ENCODE peak calls at places on chromosomes 12 and 14, in six cellular contexts. G, R, F, B, Q and I are unnamed samples.

GRCh38 chr12:13167226-13167625 is 29.3 kb upstream of the EMP1 start:
- DNase-seq in G (no peak), R (no peak), F (no peak), B (no peak), Q (no peak), I (no peak)

GRCh38 chr14:65204056-65204455 is 101.7 kb upstream of the MAX start:
- DNase-seq in G (no peak), R (no peak), F (no peak), B (no peak), Q (no peak), I (no peak)

GRCh38 chr14:74954232-74954946 is 1.0 kb downstream of the PGF start:
- DNase-seq in G (no peak), R (no peak), F (no peak), B (no peak), Q (no peak), I (no peak)

GRCh38 chr12:119700078-119700477 is 32.1 kb downstream of the PRKAB1 start:
- DNase-seq in G (no peak), R (no peak), F (no peak), B (no peak), Q (no peak), I (no peak)

GRCh38 chr14:89654998-89655397 is 238.0 kb upstream of the FOXN3 start:
- DNase-seq in G (no peak), R (no peak), F (no peak), B (no peak), Q (no peak), I (no peak)

GRCh38 chr12:9796916-9797315 is 30.4 kb upstream of the KLRF1 start:
- DNase-seq in G (no peak), R (no peak), F (no peak), B (no peak), Q (no peak), I (no peak)

GRCh38 chr12:10936495-10936894 is 2.6 kb downstream of the TAS2R14 start:
- DNase-seq in G (no peak), R (no peak), F (no peak), B (no peak), Q (no peak), I (no peak)

GRCh38 chr12:108875682-108876361 is 4.1 kb upstream of the DAO start:
- DNase-seq in G (no peak), R (no peak), F (no peak), B (no peak), Q (no peak), I (no peak)

GRCh38 chr14:67650694-67651093 is 23.7 kb downstream of the VTI1B start:
- DNase-seq in G (no peak), R (no peak), F (no peak), B (no peak), Q (no peak), I (no peak)

GRCh38 chr12:70971395-70971794 is 50.9 kb upstream of the PTPRR start:
- DNase-seq in G (no peak), R (no peak), F (no peak), B (no peak), Q (no peak), I (no peak)

GRCh38 chr12:81329088-81329487 is 251.2 kb downstream of the ACSS3 start:
- DNase-seq in G (no peak), R (no peak), F (no peak), B (no peak), Q (no peak), I (no peak)

GRCh38 chr14:65560340-65561027 is 148.0 kb downstream of the FUT8 start:
- DNase-seq in G (no peak), R (no peak), F (no peak), B (no peak), Q (no peak), I (no peak)

GRCh38 chr12:114823701-114824100 is 139.7 kb upstream of the TBX3 start:
- DNase-seq in G (no peak), R (no peak), F (no peak), B (no peak), Q (no peak), I (no peak)

GRCh38 chr12:131116437-131117117 is 162.9 kb downstream of the ADGRD1 start:
- DNase-seq in G (peak; percentile 26), R (peak; percentile 67), F (no peak), B (no peak), Q (no peak), I (no peak)

GRCh38 chr12:128969480-128970055 is 116.3 kb downstream of the GLT1D1 start:
- DNase-seq in G (no peak), R (no peak), F (no peak), B (peak; percentile 34), Q (peak; percentile 20), I (peak; percentile 65)

GRCh38 chr12:795305-795704 is 42.9 kb downstream of the WNK1 start:
- DNase-seq in G (no peak), R (no peak), F (no peak), B (no peak), Q (no peak), I (no peak)

GRCh38 chr14:36503771-36504741 is 16.0 kb downstream of the NKX2-1 start:
- DNase-seq in G (no peak), R (no peak), F (no peak), B (no peak), Q (no peak), I (no peak)

GRCh38 chr12:122054842-122055544 is 23.6 kb upstream of the MLXIP start:
- DNase-seq in G (no peak), R (no peak), F (no peak), B (no peak), Q (no peak), I (no peak)

GRCh38 chr12:127588224-127588623 is 678.7 kb upstream of the TMEM132C start:
- DNase-seq in G (no peak), R (no peak), F (no peak), B (no peak), Q (no peak), I (no peak)

GRCh38 chr12:111842556-111843396 is 748 bp downstream of the MAPKAPK5 start:
- DNase-seq in G (no peak), R (no peak), F (no peak), B (no peak), Q (peak; percentile 75), I (no peak)

GRCh38 chr14:82855912-82856381 is 1322.3 kb upstream of the SEL1L start:
- DNase-seq in G (no peak), R (no peak), F (no peak), B (no peak), Q (no peak), I (no peak)

GRCh38 chr12:82517027-82517426 is 158.7 kb downstream of the METTL25 start:
- DNase-seq in G (no peak), R (no peak), F (peak; percentile 22), B (no peak), Q (no peak), I (no peak)

GRCh38 chr14:54252072-54252730 is 144.6 kb upstream of the CDKN3 start:
- DNase-seq in G (peak; percentile 27), R (no peak), F (peak; percentile 95), B (no peak), Q (no peak), I (no peak)

GRCh38 chr12:46711756-46712155 is 114.0 kb downstream of the SLC38A4 start:
- DNase-seq in G (no peak), R (no peak), F (no peak), B (no peak), Q (no peak), I (no peak)

GRCh38 chr12:31928246-31929139 is 30.7 kb upstream of the RESF1 start:
- DNase-seq in G (no peak), R (no peak), F (no peak), B (no peak), Q (peak; percentile 10), I (no peak)

GRCh38 chr14:42994001-42994736 is 1387.5 kb downstream of the LRFN5 start:
- DNase-seq in G (no peak), R (no peak), F (no peak), B (no peak), Q (no peak), I (no peak)

GRCh38 chr14:51716610-51717009 is 64.9 kb downstream of the FRMD6 start:
- DNase-seq in G (no peak), R (no peak), F (no peak), B (no peak), Q (no peak), I (no peak)

DNA sequence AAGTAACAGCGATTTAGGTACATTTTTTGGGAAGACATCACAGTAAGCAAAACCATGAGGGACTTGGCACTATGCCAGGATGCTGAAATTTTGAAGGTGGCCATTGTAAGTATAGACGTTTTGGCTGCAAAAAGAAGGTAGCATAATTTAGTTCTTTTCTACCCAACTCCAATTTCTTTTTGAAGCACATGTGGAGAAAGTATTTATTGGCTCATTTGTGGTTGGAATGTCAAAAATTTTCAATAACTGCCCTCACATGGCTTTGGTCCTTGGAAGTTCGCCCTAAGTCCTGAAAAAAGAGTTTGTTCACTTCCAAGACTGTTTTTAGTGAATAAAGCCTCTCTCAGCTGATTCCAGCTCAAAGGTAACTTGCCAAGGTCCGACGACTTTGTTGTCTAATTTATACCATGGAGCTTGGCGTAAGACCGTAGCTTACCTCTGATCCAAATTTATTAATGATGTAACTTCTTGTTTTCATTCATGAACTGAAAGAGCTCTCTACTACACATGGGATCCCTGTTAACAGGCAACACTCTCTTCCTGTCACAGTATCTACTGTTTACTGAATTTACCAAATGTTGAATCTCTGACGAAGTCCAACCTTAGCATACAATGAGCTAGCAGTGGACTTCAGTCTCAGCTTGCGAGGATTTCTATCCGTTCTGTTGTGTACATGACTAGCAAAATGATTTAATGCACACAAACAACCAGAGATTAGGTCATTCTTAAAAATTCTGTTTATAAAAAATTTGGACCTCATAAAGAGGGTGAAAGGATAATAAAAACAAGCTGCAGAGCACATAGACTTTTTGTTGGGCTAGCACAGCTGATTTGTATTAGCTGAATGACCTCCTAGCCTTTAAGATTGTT is 49.0 kb downstream of the MSRB3 start:
- DNase-seq in G (peak; percentile 56), R (no peak), F (no peak), B (no peak), Q (no peak), I (no peak)
- TF ChIP-seq POLR2AphosphoS5 in G (no peak), R (no peak), F (peak; percentile 37), B (no peak), Q (no peak), I (no peak)

GRCh38 chr12:30695327-30696102 is at the start of gene IPO8:
- DNase-seq in G (peak; percentile 85), R (peak; percentile 97), F (peak; percentile 87), B (peak; percentile 92), Q (peak; percentile 95), I (peak; percentile 76)
- TF ChIP-seq POLR2AphosphoS5 in G (peak; percentile 46), R (peak; percentile 87), F (peak; percentile 63), B (peak; percentile 73), Q (peak; percentile 71), I (peak; percentile 35)

GRCh38 chr12:98037401-98038140 is 477.8 kb upstream of the TMPO start:
- DNase-seq in G (no peak), R (no peak), F (no peak), B (no peak), Q (no peak), I (no peak)
- TF ChIP-seq POLR2AphosphoS5 in G (no peak), R (no peak), F (no peak), B (no peak), Q (no peak), I (no peak)

DNA sequence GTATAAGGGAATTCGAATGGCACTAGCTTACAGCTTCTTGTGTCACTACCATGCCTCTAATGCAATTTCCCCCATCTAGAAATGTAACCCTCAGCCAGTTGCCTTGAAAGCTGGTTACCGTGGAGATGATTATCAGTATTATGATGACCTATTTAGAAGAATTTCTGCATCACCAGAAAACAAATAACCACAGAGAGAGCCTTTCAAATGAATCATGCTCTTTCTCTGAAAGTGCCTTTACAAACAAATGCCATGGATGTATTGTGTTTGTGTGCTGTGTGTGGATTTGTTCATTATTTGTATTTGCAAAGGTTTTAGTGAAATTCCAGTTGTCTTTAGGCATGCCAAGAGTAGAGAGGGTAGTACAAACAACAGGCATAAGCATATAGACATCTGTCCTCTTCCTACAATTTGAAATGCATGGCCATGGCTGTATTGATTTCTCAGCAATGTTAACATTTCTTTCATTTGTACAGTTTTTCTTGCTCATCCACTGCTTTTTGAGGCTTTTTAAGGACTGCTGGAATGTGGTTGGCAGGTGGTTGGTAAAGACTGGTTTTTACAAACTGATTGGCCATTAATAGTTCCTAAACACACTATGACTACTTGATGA is 266.5 kb downstream of the PAWR start:
- DNase-seq in G (no peak), R (no peak), F (no peak), B (no peak), Q (no peak), I (no peak)
- TF ChIP-seq POLR2AphosphoS5 in G (no peak), R (no peak), F (no peak), B (no peak), Q (no peak), I (no peak)